ENCODE peak calls at places on chromosomes 7 and 10, in ten cellular contexts. One of them, this sample, is unnamed.

GRCh38 chr7:44194069-44194468 is 4.8 kb upstream of the GCK start:
- DNase-seq in GM12878: no peak
- DNase-seq in tibial nerve: no peak
- DNase-seq in mucosa of descending colon: no peak
- DNase-seq in neural progenitor cell: no peak
- DNase-seq in dorsolateral prefrontal cortex: no peak
- DNase-seq in astrocyte of the spinal cord: no peak
- DNase-seq in lower lobe of right lung: no peak
- DNase-seq in A549: no peak
- DNase-seq in heart left ventricle: no peak
- DNase-seq in this sample: no peak

GRCh38 chr10:124568858-124569622 is 107.4 kb downstream of the LHPP start:
- DNase-seq in A549: no peak
- DNase-seq in tibial nerve: no peak
- DNase-seq in lower lobe of right lung: peak
- DNase-seq in neural progenitor cell: peak
- DNase-seq in GM12878: no peak
- DNase-seq in mucosa of descending colon: no peak
- DNase-seq in heart left ventricle: peak
- DNase-seq in astrocyte of the spinal cord: no peak
- DNase-seq in dorsolateral prefrontal cortex: peak
- DNase-seq in this sample: no peak

GRCh38 chr7:55438765-55439525 is 73.8 kb downstream of the LANCL2 start:
- DNase-seq in lower lobe of right lung: no peak
- DNase-seq in mucosa of descending colon: peak
- DNase-seq in GM12878: no peak
- DNase-seq in tibial nerve: no peak
- DNase-seq in A549: no peak
- DNase-seq in dorsolateral prefrontal cortex: no peak
- DNase-seq in neural progenitor cell: peak
- DNase-seq in heart left ventricle: peak
- DNase-seq in astrocyte of the spinal cord: peak
- DNase-seq in this sample: no peak

GRCh38 chr7:30199271-30199670 is 64.5 kb downstream of the MTURN start:
- DNase-seq in astrocyte of the spinal cord: no peak
- DNase-seq in tibial nerve: no peak
- DNase-seq in dorsolateral prefrontal cortex: no peak
- DNase-seq in heart left ventricle: no peak
- DNase-seq in GM12878: no peak
- DNase-seq in A549: no peak
- DNase-seq in mucosa of descending colon: no peak
- DNase-seq in lower lobe of right lung: no peak
- DNase-seq in neural progenitor cell: no peak
- DNase-seq in this sample: no peak

GRCh38 chr10:133418289-133418993 is 6.0 kb downstream of the SPRN start:
- DNase-seq in A549: no peak
- DNase-seq in lower lobe of right lung: peak
- DNase-seq in neural progenitor cell: no peak
- DNase-seq in mucosa of descending colon: no peak
- DNase-seq in tibial nerve: no peak
- DNase-seq in astrocyte of the spinal cord: no peak
- DNase-seq in dorsolateral prefrontal cortex: no peak
- DNase-seq in heart left ventricle: no peak
- DNase-seq in GM12878: no peak
- DNase-seq in this sample: no peak

GRCh38 chr7:143250199-143250598 is 13.0 kb upstream of the GSTK1 start:
- DNase-seq in A549: no peak
- DNase-seq in GM12878: no peak
- DNase-seq in lower lobe of right lung: no peak
- DNase-seq in neural progenitor cell: no peak
- DNase-seq in dorsolateral prefrontal cortex: no peak
- DNase-seq in heart left ventricle: no peak
- DNase-seq in mucosa of descending colon: no peak
- DNase-seq in astrocyte of the spinal cord: no peak
- DNase-seq in tibial nerve: no peak
- DNase-seq in this sample: no peak

GRCh38 chr7:74305987-74306736 is 17.0 kb downstream of the CLIP2 start:
- DNase-seq in tibial nerve: no peak
- DNase-seq in A549: no peak
- DNase-seq in GM12878: no peak
- DNase-seq in mucosa of descending colon: no peak
- DNase-seq in astrocyte of the spinal cord: no peak
- DNase-seq in lower lobe of right lung: no peak
- DNase-seq in neural progenitor cell: no peak
- DNase-seq in dorsolateral prefrontal cortex: peak
- DNase-seq in heart left ventricle: no peak
- DNase-seq in this sample: no peak

GRCh38 chr7:70037171-70037933 is 439.1 kb downstream of the AUTS2 start:
- DNase-seq in lower lobe of right lung: no peak
- DNase-seq in A549: no peak
- DNase-seq in dorsolateral prefrontal cortex: no peak
- DNase-seq in GM12878: no peak
- DNase-seq in tibial nerve: no peak
- DNase-seq in neural progenitor cell: no peak
- DNase-seq in astrocyte of the spinal cord: peak
- DNase-seq in mucosa of descending colon: no peak
- DNase-seq in heart left ventricle: no peak
- DNase-seq in this sample: no peak

GRCh38 chr7:129613016-129613337 is 1.5 kb downstream of the NRF1 start:
- DNase-seq in mucosa of descending colon: no peak
- DNase-seq in neural progenitor cell: no peak
- DNase-seq in tibial nerve: no peak
- DNase-seq in heart left ventricle: no peak
- DNase-seq in dorsolateral prefrontal cortex: no peak
- DNase-seq in A549: no peak
- DNase-seq in lower lobe of right lung: no peak
- DNase-seq in astrocyte of the spinal cord: no peak
- DNase-seq in GM12878: no peak
- DNase-seq in this sample: no peak

GRCh38 chr7:43868681-43869017 is 668 bp downstream of the MRPS24 start:
- DNase-seq in dorsolateral prefrontal cortex: no peak
- DNase-seq in tibial nerve: no peak
- DNase-seq in A549: no peak
- DNase-seq in GM12878: no peak
- DNase-seq in mucosa of descending colon: no peak
- DNase-seq in astrocyte of the spinal cord: no peak
- DNase-seq in neural progenitor cell: no peak
- DNase-seq in lower lobe of right lung: no peak
- DNase-seq in heart left ventricle: no peak
- DNase-seq in this sample: no peak

GRCh38 chr10:51269816-51270215 is 195.5 kb downstream of the PRKG1 start:
- DNase-seq in mucosa of descending colon: no peak
- DNase-seq in astrocyte of the spinal cord: peak
- DNase-seq in tibial nerve: no peak
- DNase-seq in A549: no peak
- DNase-seq in heart left ventricle: no peak
- DNase-seq in GM12878: no peak
- DNase-seq in lower lobe of right lung: no peak
- DNase-seq in dorsolateral prefrontal cortex: no peak
- DNase-seq in neural progenitor cell: no peak
- DNase-seq in this sample: no peak

GRCh38 chr10:130935897-130936550 is 375.5 kb downstream of the TCERG1L start:
- DNase-seq in tibial nerve: no peak
- DNase-seq in heart left ventricle: no peak
- DNase-seq in mucosa of descending colon: no peak
- DNase-seq in neural progenitor cell: peak
- DNase-seq in lower lobe of right lung: no peak
- DNase-seq in A549: no peak
- DNase-seq in GM12878: no peak
- DNase-seq in dorsolateral prefrontal cortex: no peak
- DNase-seq in astrocyte of the spinal cord: no peak
- DNase-seq in this sample: no peak

GRCh38 chr10:131555406-131555805 is 243.9 kb upstream of the TCERG1L start:
- DNase-seq in neural progenitor cell: no peak
- DNase-seq in tibial nerve: no peak
- DNase-seq in mucosa of descending colon: no peak
- DNase-seq in lower lobe of right lung: no peak
- DNase-seq in heart left ventricle: no peak
- DNase-seq in GM12878: no peak
- DNase-seq in astrocyte of the spinal cord: no peak
- DNase-seq in dorsolateral prefrontal cortex: no peak
- DNase-seq in A549: no peak
- DNase-seq in this sample: no peak

GRCh38 chr10:126521354-126521753 is 133.1 kb upstream of the ADAM12 start:
- DNase-seq in neural progenitor cell: no peak
- DNase-seq in astrocyte of the spinal cord: peak
- DNase-seq in A549: peak
- DNase-seq in lower lobe of right lung: no peak
- DNase-seq in mucosa of descending colon: no peak
- DNase-seq in heart left ventricle: no peak
- DNase-seq in GM12878: no peak
- DNase-seq in tibial nerve: no peak
- DNase-seq in dorsolateral prefrontal cortex: no peak
- DNase-seq in this sample: no peak

DNA sequence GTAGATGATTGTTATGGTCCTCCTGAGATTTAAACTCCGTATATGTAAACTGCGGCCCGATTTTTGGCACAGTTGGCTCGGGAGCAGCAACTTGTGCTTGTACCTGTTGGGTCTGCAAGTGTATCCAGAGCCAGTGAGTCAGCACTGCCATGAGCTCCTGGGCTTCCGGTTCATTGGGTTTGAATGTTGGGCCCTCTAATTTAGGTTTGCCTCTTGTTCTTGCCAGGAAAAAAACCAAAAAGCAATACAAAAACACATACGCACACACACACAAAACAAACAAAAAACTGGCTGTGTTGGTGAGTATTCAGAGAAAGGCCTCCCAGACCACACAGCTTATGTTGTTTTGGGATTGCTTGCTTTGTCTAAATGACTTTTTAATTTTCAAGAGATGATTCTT is 26.3 kb downstream of the SND1 start:
- DNase-seq in astrocyte of the spinal cord: peak
- DNase-seq in lower lobe of right lung: no peak
- DNase-seq in neural progenitor cell: peak
- DNase-seq in heart left ventricle: no peak
- DNase-seq in GM12878: no peak
- DNase-seq in A549: no peak
- DNase-seq in tibial nerve: no peak
- DNase-seq in mucosa of descending colon: no peak
- DNase-seq in dorsolateral prefrontal cortex: peak
- DNase-seq in this sample: no peak
- H3K4me3 ChIP-seq in astrocyte of the spinal cord: no peak
- H3K4me3 ChIP-seq in lower lobe of right lung: no peak
- H3K4me3 ChIP-seq in neural progenitor cell: no peak
- H3K4me3 ChIP-seq in heart left ventricle: no peak
- H3K4me3 ChIP-seq in GM12878: no peak
- H3K4me3 ChIP-seq in A549: no peak
- H3K4me3 ChIP-seq in tibial nerve: no peak
- H3K4me3 ChIP-seq in mucosa of descending colon: no peak
- H3K4me3 ChIP-seq in dorsolateral prefrontal cortex: no peak
- H3K4me3 ChIP-seq in this sample: no peak

GRCh38 chr7:134701272-134701671 is 54.6 kb downstream of the BPGM start:
- DNase-seq in tibial nerve: no peak
- DNase-seq in neural progenitor cell: no peak
- DNase-seq in GM12878: no peak
- DNase-seq in astrocyte of the spinal cord: no peak
- DNase-seq in heart left ventricle: no peak
- DNase-seq in dorsolateral prefrontal cortex: no peak
- DNase-seq in mucosa of descending colon: peak
- DNase-seq in A549: peak
- DNase-seq in lower lobe of right lung: no peak
- DNase-seq in this sample: no peak
- TF ChIP-seq CTCF in tibial nerve: no peak
- TF ChIP-seq CTCF in neural progenitor cell: peak
- TF ChIP-seq CTCF in GM12878: peak
- TF ChIP-seq CTCF in astrocyte of the spinal cord: peak
- TF ChIP-seq CTCF in heart left ventricle: peak
- TF ChIP-seq CTCF in dorsolateral prefrontal cortex: peak
- TF ChIP-seq CTCF in mucosa of descending colon: no peak
- TF ChIP-seq CTCF in A549: peak
- TF ChIP-seq CTCF in lower lobe of right lung: peak
- TF ChIP-seq CTCF in this sample: peak

DNA sequence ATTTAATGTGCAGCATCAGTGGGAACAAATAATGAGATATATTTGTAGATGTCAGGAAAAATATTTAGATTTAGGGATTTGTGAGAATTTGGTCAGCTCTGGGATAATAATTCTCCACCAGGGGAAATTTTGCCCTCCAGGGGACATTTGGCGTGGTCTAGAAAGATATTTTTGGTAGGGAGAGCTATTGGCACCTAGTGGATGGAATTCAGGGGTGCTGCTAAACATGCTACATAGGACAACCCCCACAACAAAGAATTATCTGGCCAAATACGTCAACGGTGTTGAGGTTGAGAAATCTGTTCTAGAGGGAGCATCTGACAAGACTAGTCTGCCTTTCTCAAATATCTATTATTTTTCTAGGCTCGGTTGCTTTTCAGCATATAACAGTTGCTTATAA is 2.1 kb downstream of the ADK start:
- DNase-seq in lower lobe of right lung: no peak
- DNase-seq in GM12878: no peak
- DNase-seq in neural progenitor cell: peak
- DNase-seq in tibial nerve: peak
- DNase-seq in dorsolateral prefrontal cortex: no peak
- DNase-seq in A549: peak
- DNase-seq in astrocyte of the spinal cord: peak
- DNase-seq in mucosa of descending colon: no peak
- DNase-seq in heart left ventricle: no peak
- DNase-seq in this sample: no peak
- H3K4me3 ChIP-seq in lower lobe of right lung: peak
- H3K4me3 ChIP-seq in GM12878: peak
- H3K4me3 ChIP-seq in neural progenitor cell: peak
- H3K4me3 ChIP-seq in tibial nerve: no peak
- H3K4me3 ChIP-seq in dorsolateral prefrontal cortex: peak
- H3K4me3 ChIP-seq in A549: no peak
- H3K4me3 ChIP-seq in astrocyte of the spinal cord: no peak
- H3K4me3 ChIP-seq in mucosa of descending colon: no peak
- H3K4me3 ChIP-seq in heart left ventricle: peak
- H3K4me3 ChIP-seq in this sample: no peak

GRCh38 chr7:136869991-136870798 is 1.7 kb downstream of the CHRM2 start:
- DNase-seq in GM12878: no peak
- DNase-seq in A549: no peak
- DNase-seq in tibial nerve: no peak
- DNase-seq in dorsolateral prefrontal cortex: peak
- DNase-seq in lower lobe of right lung: peak
- DNase-seq in heart left ventricle: peak
- DNase-seq in neural progenitor cell: peak
- DNase-seq in astrocyte of the spinal cord: peak
- DNase-seq in mucosa of descending colon: no peak
- DNase-seq in this sample: no peak

GRCh38 chr7:136870799-136871487 is 2.5 kb downstream of the CHRM2 start:
- DNase-seq in GM12878: no peak
- DNase-seq in A549: no peak
- DNase-seq in astrocyte of the spinal cord: peak
- DNase-seq in heart left ventricle: peak
- DNase-seq in neural progenitor cell: peak
- DNase-seq in mucosa of descending colon: no peak
- DNase-seq in dorsolateral prefrontal cortex: no peak
- DNase-seq in lower lobe of right lung: no peak
- DNase-seq in tibial nerve: no peak
- DNase-seq in this sample: no peak

GRCh38 chr7:136877990-136878389 is 9.5 kb downstream of the CHRM2 start:
- DNase-seq in tibial nerve: no peak
- DNase-seq in A549: no peak
- DNase-seq in neural progenitor cell: no peak
- DNase-seq in lower lobe of right lung: no peak
- DNase-seq in mucosa of descending colon: no peak
- DNase-seq in astrocyte of the spinal cord: peak
- DNase-seq in dorsolateral prefrontal cortex: no peak
- DNase-seq in heart left ventricle: no peak
- DNase-seq in GM12878: no peak
- DNase-seq in this sample: no peak

GRCh38 chr7:136877509-136877908 is 9.1 kb downstream of the CHRM2 start:
- DNase-seq in lower lobe of right lung: no peak
- DNase-seq in A549: no peak
- DNase-seq in tibial nerve: no peak
- DNase-seq in neural progenitor cell: no peak
- DNase-seq in mucosa of descending colon: no peak
- DNase-seq in dorsolateral prefrontal cortex: no peak
- DNase-seq in GM12878: no peak
- DNase-seq in heart left ventricle: no peak
- DNase-seq in astrocyte of the spinal cord: no peak
- DNase-seq in this sample: no peak

GRCh38 chr7:136874393-136875032 is 6.1 kb downstream of the CHRM2 start:
- DNase-seq in lower lobe of right lung: no peak
- DNase-seq in heart left ventricle: no peak
- DNase-seq in mucosa of descending colon: no peak
- DNase-seq in tibial nerve: no peak
- DNase-seq in neural progenitor cell: peak
- DNase-seq in astrocyte of the spinal cord: peak
- DNase-seq in dorsolateral prefrontal cortex: no peak
- DNase-seq in A549: peak
- DNase-seq in GM12878: no peak
- DNase-seq in this sample: no peak
- TF ChIP-seq CTCF in lower lobe of right lung: peak
- TF ChIP-seq CTCF in heart left ventricle: peak
- TF ChIP-seq CTCF in mucosa of descending colon: no peak
- TF ChIP-seq CTCF in tibial nerve: no peak
- TF ChIP-seq CTCF in neural progenitor cell: peak
- TF ChIP-seq CTCF in astrocyte of the spinal cord: peak
- TF ChIP-seq CTCF in dorsolateral prefrontal cortex: no peak
- TF ChIP-seq CTCF in A549: peak
- TF ChIP-seq CTCF in GM12878: peak
- TF ChIP-seq CTCF in this sample: peak